ENCODE peak calls at places on chromosome 20, in seven cellular contexts. Y, L, Z, D, W, B and C are unnamed samples.

GRCh38 chr20:10842116-10842515 is 168.3 kb upstream of the JAG1 start:
- DNase-seq in Y (no peak), D (no peak), B (no peak), Z (no peak), W (no peak), L (no peak), C (no peak)

GRCh38 chr20:36313936-36314335 is 7.8 kb downstream of the DLGAP4 start:
- DNase-seq in B (no peak), Z (no peak), D (no peak), L (no peak), Y (no peak), W (no peak), C (no peak)

GRCh38 chr20:19975436-19975799 is 41.7 kb upstream of the NAA20 start:
- DNase-seq in W (no peak), L (peak; percentile 37), Z (no peak), Y (no peak), D (no peak), B (no peak), C (no peak)

GRCh38 chr20:11144114-11144513 is 470.3 kb upstream of the JAG1 start:
- DNase-seq in Y (no peak), B (no peak), L (no peak), W (no peak), Z (no peak), D (no peak), C (no peak)

GRCh38 chr20:23399568-23400241 is 21.6 kb downstream of the NAPB start:
- DNase-seq in B (no peak), Z (peak; percentile 26), W (no peak), L (no peak), Y (no peak), D (no peak), C (no peak)

GRCh38 chr20:24584538-24585356 is 115.3 kb downstream of the SYNDIG1 start:
- DNase-seq in L (peak; percentile 40), D (no peak), Z (no peak), B (no peak), Y (no peak), W (no peak), C (no peak)

GRCh38 chr20:33490023-33490933 is at the start of gene CBFA2T2:
- DNase-seq in D (no peak), L (peak; percentile 76), Y (peak; percentile 28), Z (no peak), W (peak; percentile 34), B (no peak), C (peak; percentile 37)

GRCh38 chr20:39269031-39269461 is 306.9 kb downstream of the DHX35 start:
- DNase-seq in Z (peak; percentile 78), D (no peak), Y (peak; percentile 13), L (peak; percentile 92), B (peak; percentile 77), W (peak; percentile 29), C (peak; percentile 59)

GRCh38 chr20:35199696-35200095 is 26.8 kb upstream of the MMP24 start:
- DNase-seq in B (no peak), L (no peak), Y (no peak), Z (no peak), W (no peak), D (no peak), C (no peak)

GRCh38 chr20:57611605-57612311 is 8.5 kb downstream of the ZBP1 start:
- DNase-seq in Z (no peak), D (no peak), Y (no peak), B (no peak), W (no peak), L (no peak), C (no peak)

GRCh38 chr20:1871807-1872455 is 23.3 kb upstream of the SIRPA start:
- DNase-seq in B (no peak), Z (no peak), D (peak; percentile 43), Y (no peak), L (no peak), W (no peak), C (no peak)

GRCh38 chr20:23200914-23201313 is 114.8 kb upstream of the CD93 start:
- DNase-seq in W (peak; percentile 62), D (no peak), L (peak; percentile 70), Z (peak; percentile 66), B (peak; percentile 16), Y (peak; percentile 48), C (peak; percentile 60)

GRCh38 chr20:47392015-47392720 is 35.7 kb upstream of the ZMYND8 start:
- DNase-seq in Y (peak; percentile 81), Z (peak; percentile 78), B (peak; percentile 23), D (no peak), W (peak; percentile 71), L (no peak), C (no peak)

GRCh38 chr20:36861875-36862801 is 13.8 kb upstream of the TLDC2 start:
- DNase-seq in Y (peak; percentile 42), D (no peak), Z (peak; percentile 68), B (peak; percentile 91), W (peak; percentile 87), L (peak; percentile 61), C (peak; percentile 95)

GRCh38 chr20:11001767-11002540 is 328.2 kb upstream of the JAG1 start:
- DNase-seq in W (peak; percentile 74), B (no peak), Z (no peak), Y (peak; percentile 95), D (no peak), L (no peak), C (peak; percentile 23)

GRCh38 chr20:63778034-63778752 is 38.6 kb downstream of the SLC2A4RG start:
- DNase-seq in L (no peak), B (no peak), W (no peak), Y (peak; percentile 18), Z (no peak), D (no peak), C (no peak)

GRCh38 chr20:52150440-52151258 is 40.9 kb downstream of the ZFP64 start:
- DNase-seq in Z (peak; percentile 39), Y (peak; percentile 33), D (peak; percentile 24), L (no peak), B (peak; percentile 65), W (peak; percentile 58), C (peak; percentile 81)

GRCh38 chr20:63775096-63775978 is 35.8 kb downstream of the SLC2A4RG start:
- DNase-seq in W (no peak), B (peak; percentile 95), L (peak; percentile 95), Z (peak; percentile 64), D (no peak), Y (no peak), C (no peak)

GRCh38 chr20:52269327-52269726 is 77.7 kb upstream of the ZFP64 start:
- DNase-seq in W (no peak), L (no peak), Y (no peak), Z (no peak), D (no peak), B (peak; percentile 45), C (no peak)

GRCh38 chr20:4793183-4793582 is 71.5 kb downstream of the PRND start:
- DNase-seq in Y (no peak), Z (no peak), B (no peak), D (no peak), L (no peak), W (no peak), C (no peak)

GRCh38 chr20:6492396-6493055 is 275.0 kb upstream of the BMP2 start:
- DNase-seq in Y (no peak), B (no peak), L (no peak), Z (no peak), W (no peak), D (no peak), C (no peak)

GRCh38 chr20:13930246-13930645 is 60.2 kb downstream of the SEL1L2 start:
- DNase-seq in W (no peak), Z (no peak), L (no peak), B (no peak), Y (no peak), D (no peak), C (no peak)

GRCh38 chr20:58431134-58431533 is 42.1 kb downstream of the VAPB start:
- DNase-seq in Y (no peak), W (no peak), Z (no peak), D (no peak), B (no peak), L (no peak), C (no peak)

DNA sequence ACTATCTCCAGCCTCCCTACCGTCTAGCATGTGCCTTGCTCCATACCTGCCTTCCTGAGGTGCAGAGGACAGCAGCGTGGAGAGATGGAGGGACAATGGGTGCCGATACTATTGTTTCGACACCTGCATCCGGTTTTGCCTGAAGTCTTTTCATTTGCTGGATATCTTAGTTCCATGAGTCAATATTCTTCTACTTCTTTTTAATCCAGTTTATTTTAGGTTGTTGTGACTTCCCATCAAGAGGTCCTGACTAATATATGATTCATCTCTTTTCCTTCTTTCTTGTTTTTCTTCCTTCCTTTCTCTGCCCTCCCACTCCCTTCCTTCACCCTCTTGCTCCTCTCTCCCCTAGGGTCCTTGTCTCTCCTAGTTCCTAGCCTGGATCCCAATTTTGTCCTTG is 91.4 kb downstream of the CDH26 start:
- DNase-seq in D (no peak), W (no peak), Z (no peak), L (no peak), B (no peak), Y (no peak), C (no peak)
- TF ChIP-seq JUND in D (no peak), W (no peak), Z (no peak), L (no peak), B (no peak), Y (no peak), C (no peak)

GRCh38 chr20:17431621-17432364 is 99.4 kb downstream of the BFSP1 start:
- DNase-seq in L (peak; percentile 85), Z (peak; percentile 65), W (peak; percentile 57), D (no peak), Y (peak; percentile 19), B (peak; percentile 69), C (peak; percentile 57)
- TF ChIP-seq JUND in L (no peak), Z (no peak), W (no peak), D (no peak), Y (no peak), B (no peak), C (no peak)

DNA sequence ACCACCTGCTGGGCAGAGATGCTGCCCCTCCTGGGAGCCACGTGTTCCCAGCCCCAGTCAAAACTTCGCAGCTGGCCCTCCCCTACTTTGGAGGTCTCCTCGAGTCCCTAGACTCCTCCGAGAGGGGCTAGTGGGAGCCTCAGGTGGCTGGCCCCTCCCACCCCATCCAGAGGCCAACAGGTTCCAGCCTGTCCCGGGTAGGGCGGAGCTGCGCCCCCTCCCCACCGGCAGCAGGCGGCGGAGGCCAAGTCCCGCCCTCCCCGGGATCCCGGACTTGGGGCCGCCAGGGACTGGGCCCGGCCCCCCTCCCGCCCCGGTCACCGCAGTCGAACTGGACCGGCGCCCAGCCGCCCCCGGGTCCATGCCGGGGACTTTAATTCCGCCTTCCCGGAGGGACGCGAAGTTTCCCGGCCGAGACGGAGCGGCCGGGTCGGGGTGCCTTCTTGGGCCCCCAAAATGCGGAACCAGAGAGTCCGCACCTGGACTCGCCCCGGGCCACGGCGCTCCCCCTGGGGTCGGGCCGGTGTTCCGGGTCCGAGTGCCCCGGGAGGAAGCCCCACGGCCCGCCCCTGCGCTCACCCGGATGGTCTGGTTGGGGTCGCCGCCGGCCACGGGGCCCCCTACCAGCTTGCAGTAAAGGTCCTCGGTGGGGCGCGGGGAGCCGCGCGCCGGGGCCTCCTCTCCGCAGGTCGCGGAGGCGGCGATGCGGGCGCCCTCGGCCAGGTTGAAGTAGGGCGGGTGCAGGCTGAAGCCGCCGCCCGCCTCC is 559 bp downstream of the LAMA5 start:
- DNase-seq in B (peak; percentile 82), L (peak; percentile 85), Y (no peak), Z (peak; percentile 89), W (peak; percentile 61), D (no peak), C (peak; percentile 83)
- TF ChIP-seq JUND in B (no peak), L (no peak), Y (no peak), Z (no peak), W (no peak), D (no peak), C (no peak)

DNA sequence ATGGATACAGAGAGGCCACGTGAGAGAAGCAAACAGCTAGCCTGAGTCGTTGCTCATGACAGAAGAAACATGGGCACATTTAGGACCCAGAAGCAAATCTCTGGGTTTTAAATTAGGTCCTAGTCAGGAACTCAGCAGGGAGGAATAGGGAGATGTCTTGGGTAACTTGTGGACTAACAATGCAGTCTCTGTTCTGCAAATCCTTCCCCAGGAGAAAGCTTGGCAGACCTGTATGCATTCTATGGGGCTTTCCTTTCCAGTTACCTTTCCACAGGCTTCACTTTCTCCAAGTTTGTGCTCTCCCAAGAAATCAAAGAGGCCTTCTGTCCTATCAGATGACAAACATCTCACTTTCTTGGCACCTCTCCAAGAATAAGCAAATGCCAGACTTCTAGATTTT is 47.2 kb upstream of the PLCB4 start:
- DNase-seq in W (no peak), B (no peak), L (no peak), Y (no peak), Z (peak; percentile 7), D (no peak), C (no peak)
- TF ChIP-seq JUND in W (no peak), B (no peak), L (peak; percentile 4), Y (no peak), Z (no peak), D (no peak), C (no peak)